ENCODE peak calls at places on chromosome 2, in four cellular contexts. O, J, F and T are unnamed samples.

GRCh38 chr2:32456808-32457207 is 100.0 kb downstream of the BIRC6 start:
- DNase-seq in O (no peak), J (no peak), F (no peak), T (no peak)

GRCh38 chr2:227033471-227034148 is 130.4 kb downstream of the COL4A4 start:
- DNase-seq in O (peak), J (peak), F (peak), T (peak)

GRCh38 chr2:226611196-226611943 is 188.2 kb downstream of the IRS1 start:
- DNase-seq in O (no peak), J (no peak), F (no peak), T (no peak)

GRCh38 chr2:80365762-80366161 is 61.2 kb upstream of the LRRTM1 start:
- DNase-seq in O (no peak), J (no peak), F (no peak), T (no peak)

GRCh38 chr2:119814216-119814615 is 54.5 kb downstream of the PTPN4 start:
- DNase-seq in O (no peak), J (no peak), F (no peak), T (no peak)

GRCh38 chr2:176159678-176160250 is 2.7 kb downstream of the HOXD3 start:
- DNase-seq in O (no peak), J (no peak), F (no peak), T (no peak)

GRCh38 chr2:127820080-127820668 is 9.2 kb upstream of the WDR33 start:
- DNase-seq in O (no peak), J (no peak), F (peak), T (peak)

GRCh38 chr2:47299555-47299954 is 103.4 kb upstream of the MSH2 start:
- DNase-seq in O (no peak), J (no peak), F (no peak), T (no peak)

GRCh38 chr2:66515743-66516142 is 80.8 kb downstream of the MEIS1 start:
- DNase-seq in O (no peak), J (no peak), F (no peak), T (no peak)

GRCh38 chr2:39739386-39739785 is 39.7 kb downstream of the THUMPD2 start:
- DNase-seq in O (no peak), J (no peak), F (no peak), T (no peak)

GRCh38 chr2:9488583-9489547 is 14.5 kb downstream of the IAH1 start:
- DNase-seq in O (no peak), J (no peak), F (no peak), T (no peak)

GRCh38 chr2:23445450-23445868 is 60.5 kb downstream of the KLHL29 start:
- DNase-seq in O (no peak), J (no peak), F (no peak), T (no peak)

GRCh38 chr2:181673178-181673577 is 7.1 kb downstream of the NEUROD1 start:
- DNase-seq in O (no peak), J (no peak), F (no peak), T (no peak)

GRCh38 chr2:234681206-234681605 is 184.3 kb upstream of the ARL4C start:
- DNase-seq in O (no peak), J (no peak), F (no peak), T (no peak)

GRCh38 chr2:133716166-133716565 is 147.9 kb upstream of the NCKAP5 start:
- DNase-seq in O (no peak), J (no peak), F (no peak), T (no peak)

GRCh38 chr2:72139871-72140620 is 7.6 kb downstream of the CYP26B1 start:
- DNase-seq in O (no peak), J (no peak), F (no peak), T (no peak)

GRCh38 chr2:233005096-233005495 is 8.0 kb downstream of the NGEF start:
- DNase-seq in O (no peak), J (no peak), F (no peak), T (no peak)